ENCODE peak calls at places on chromosomes 1 and 21, in seven cellular contexts. O is heart right ventricle, E is HCT116, X is psoas muscle, T is mucosa of descending colon, Z is heart left ventricle, H is cardiac muscle cell. N is an unnamed sample.

GRCh38 chr1:37092937-37093336 is 58.6 kb upstream of the GRIK3 start:
- DNase-seq in H (no peak), E (no peak), O (no peak), Z (no peak), T (no peak), X (no peak), N (no peak)

GRCh38 chr21:26118928-26119540 is 51.5 kb downstream of the APP start:
- DNase-seq in O (no peak), E (no peak), Z (no peak), T (no peak), H (no peak), X (no peak), N (no peak)

GRCh38 chr1:32337855-32338636 is 2.0 kb upstream of the MARCKSL1 start:
- DNase-seq in T (peak; percentile 76), X (no peak), H (peak; percentile 84), E (no peak), Z (peak; percentile 39), O (no peak), N (no peak)

GRCh38 chr1:20143734-20144565 is 4.8 kb downstream of the PLA2G2F start:
- DNase-seq in O (no peak), X (no peak), E (no peak), H (no peak), T (no peak), Z (no peak), N (no peak)

GRCh38 chr21:46295996-46296752 is 10.0 kb downstream of the YBEY start:
- DNase-seq in T (peak; percentile 86), Z (peak; percentile 91), H (peak; percentile 96), X (peak; percentile 93), O (peak; percentile 88), E (no peak), N (peak; percentile 91)

GRCh38 chr1:97875996-97876395 is 44.8 kb downstream of the DPYD start:
- DNase-seq in X (no peak), T (no peak), H (peak; percentile 50), O (no peak), Z (no peak), E (no peak), N (no peak)

GRCh38 chr1:223248001-223248786 is 105.1 kb upstream of the TLR5 start:
- DNase-seq in O (no peak), T (no peak), E (no peak), H (no peak), Z (no peak), X (no peak), N (no peak)

GRCh38 chr1:236575523-236575922 is 28.8 kb downstream of the HEATR1 start:
- DNase-seq in T (no peak), Z (no peak), O (no peak), X (no peak), H (peak; percentile 48), E (no peak), N (no peak)

GRCh38 chr1:37267111-37267835 is 207.1 kb upstream of the ZC3H12A start:
- DNase-seq in E (no peak), H (no peak), X (no peak), T (no peak), Z (no peak), O (no peak), N (no peak)

GRCh38 chr1:56188216-56188615 is 391.1 kb downstream of the PLPP3 start:
- DNase-seq in E (no peak), H (no peak), X (peak; percentile 66), O (no peak), Z (no peak), T (no peak), N (no peak)

GRCh38 chr1:23600283-23600682 is 41.0 kb upstream of the ID3 start:
- DNase-seq in E (no peak), X (no peak), T (no peak), H (no peak), Z (no peak), O (no peak), N (no peak)

GRCh38 chr1:213123532-213123931 is 72.5 kb downstream of the RPS6KC1 start:
- DNase-seq in O (no peak), T (no peak), E (peak; percentile 72), Z (no peak), X (no peak), H (peak; percentile 64), N (no peak)

GRCh38 chr1:56477164-56478111 is 101.9 kb downstream of the PLPP3 start:
- DNase-seq in X (peak; percentile 83), Z (peak; percentile 78), O (peak; percentile 79), H (peak; percentile 87), T (peak; percentile 66), E (no peak), N (peak; percentile 67)

GRCh38 chr1:204268101-204268500 is 54.3 kb upstream of the GOLT1A start:
- DNase-seq in T (no peak), H (no peak), O (no peak), E (no peak), X (no peak), Z (no peak), N (no peak)

GRCh38 chr1:35930593-35931423 is at the start of gene AGO3:
- DNase-seq in X (peak; percentile 90), T (peak; percentile 91), Z (peak; percentile 86), H (peak; percentile 88), E (peak; percentile 67), O (peak; percentile 83), N (peak; percentile 92)

GRCh38 chr1:50422675-50422945 is 633 bp downstream of the DMRTA2 start:
- DNase-seq in X (no peak), T (no peak), E (no peak), Z (no peak), H (no peak), O (no peak), N (no peak)

GRCh38 chr1:186286615-186287317 is 88.3 kb downstream of the TPR start:
- DNase-seq in X (no peak), T (no peak), O (no peak), H (peak; percentile 48), E (no peak), Z (no peak), N (no peak)

GRCh38 chr21:14583629-14584251 is 37.6 kb upstream of the SAMSN1 start:
- DNase-seq in O (no peak), H (no peak), X (no peak), Z (no peak), E (no peak), T (no peak), N (no peak)

GRCh38 chr1:48619529-48619928 is 147.5 kb upstream of the SPATA6 start:
- DNase-seq in E (peak; percentile 2), H (no peak), O (peak; percentile 9), Z (no peak), X (peak; percentile 67), T (no peak), N (no peak)

GRCh38 chr1:192703283-192704206 is 67.6 kb downstream of the RGS13 start:
- DNase-seq in E (no peak), O (no peak), H (no peak), X (no peak), Z (no peak), T (no peak), N (no peak)

GRCh38 chr1:192702212-192702993 is 66.5 kb downstream of the RGS13 start:
- DNase-seq in E (peak; percentile 27), X (no peak), H (peak; percentile 68), Z (no peak), T (no peak), O (no peak), N (no peak)

GRCh38 chr1:192707978-192708547 is 72.1 kb downstream of the RGS13 start:
- DNase-seq in Z (no peak), H (no peak), T (no peak), X (no peak), E (no peak), O (no peak), N (no peak)

GRCh38 chr1:192706936-192707335 is 71.0 kb downstream of the RGS13 start:
- DNase-seq in T (no peak), X (no peak), Z (no peak), E (no peak), O (no peak), H (no peak), N (no peak)

DNA sequence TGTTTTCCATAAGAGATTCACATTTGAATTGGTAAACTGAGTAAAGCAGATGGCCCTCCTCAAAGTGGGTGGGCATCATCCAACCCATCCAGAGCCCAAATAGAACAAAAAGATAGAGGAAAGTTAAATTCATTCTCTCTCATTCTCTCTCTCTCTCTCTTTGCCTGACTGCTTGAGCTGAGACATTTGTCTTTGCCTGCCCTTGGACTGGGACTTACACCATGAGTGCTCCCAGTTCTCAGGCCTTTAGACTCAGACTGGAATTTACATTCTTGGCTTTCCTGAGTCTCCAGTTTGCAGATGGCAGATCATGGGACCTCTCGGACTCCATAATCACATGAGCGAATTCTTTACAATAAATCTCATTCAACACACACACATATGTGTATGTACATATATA is 69.6 kb downstream of the RGS13 start:
- DNase-seq in Z (no peak), X (no peak), T (no peak), H (no peak), O (no peak), E (no peak), N (no peak)
- H3K36me3 ChIP-seq in Z (no peaks in the 10 kb centered on the region), X (no peaks in the 10 kb centered on the region), T (no peaks in the 10 kb centered on the region), H (no peaks in the 10 kb centered on the region), O (no peaks in the 10 kb centered on the region), E (no peaks in the 10 kb centered on the region), N (no peaks in the 10 kb centered on the region)

GRCh38 chr1:219542828-219543518 is 69.9 kb downstream of the ZC3H11B start:
- DNase-seq in H (peak; percentile 84), T (no peak), X (no peak), O (no peak), Z (no peak), E (no peak), N (no peak)

GRCh38 chr1:219539645-219540254 is 73.2 kb downstream of the ZC3H11B start:
- DNase-seq in H (no peak), T (no peak), O (no peak), E (no peak), Z (no peak), X (no peak), N (no peak)

GRCh38 chr1:219548386-219548785 is 64.5 kb downstream of the ZC3H11B start:
- DNase-seq in T (no peak), Z (no peak), E (no peak), O (no peak), X (no peak), H (no peak), N (no peak)

GRCh38 chr1:219541946-219542345 is 71.0 kb downstream of the ZC3H11B start:
- DNase-seq in E (no peak), O (no peak), X (no peak), T (no peak), Z (no peak), H (no peak), N (no peak)

GRCh38 chr1:219544163-219544846 is 68.6 kb downstream of the ZC3H11B start:
- DNase-seq in E (no peak), T (no peak), O (no peak), H (peak; percentile 27), Z (no peak), X (no peak), N (no peak)
- TF ChIP-seq CTCF in E (peak; percentile 9), T (no peak), O (peak; percentile 50), H (no peak), Z (peak; percentile 21), X (no peak), N (no peak)

GRCh38 chr1:18645172-18646090 is 14.8 kb downstream of the PAX7 start:
- DNase-seq in X (no peak), E (no peak), O (no peak), Z (no peak), H (no peak), T (no peak), N (no peak)
- H3K4me1 ChIP-seq in X (no peaks in the 10 kb centered on the region), E (peaks cover 12% of the 10 kb centered on the region), O (peaks cover 24% of the 10 kb centered on the region), Z (no peaks in the 10 kb centered on the region), H (peaks cover 14% of the 10 kb centered on the region), T (no peaks in the 10 kb centered on the region), N (peaks cover 28% of the 10 kb centered on the region)

DNA sequence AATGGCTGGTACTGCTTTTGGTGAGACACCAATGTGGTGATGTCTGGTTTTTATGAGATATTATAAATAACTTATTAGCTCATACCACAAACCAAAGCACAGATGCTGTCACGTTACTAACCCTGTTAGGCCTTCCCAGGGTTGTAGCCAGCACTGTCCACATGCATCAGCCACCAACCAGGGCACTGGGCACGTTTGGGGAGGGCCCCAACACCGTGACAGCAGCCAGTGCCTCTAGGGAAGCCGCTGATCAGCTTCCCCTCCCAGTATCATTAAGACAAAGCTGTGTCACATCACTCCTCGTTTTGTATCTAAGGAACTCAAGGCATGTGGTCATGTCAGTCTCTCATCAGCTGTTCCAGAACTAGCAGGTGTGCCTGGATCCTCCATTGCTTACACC is 13.9 kb downstream of the URB1 start:
- DNase-seq in H (no peak), E (no peak), Z (peak; percentile 55), T (no peak), O (no peak), X (peak; percentile 75), N (no peak)
- H3K36me3 ChIP-seq in H (peaks cover 15% of the 10 kb centered on the region), E (peaks cover 65% of the 10 kb centered on the region), Z (peaks cover 51% of the 10 kb centered on the region), T (no peaks in the 10 kb centered on the region), O (peaks cover 100% of the 10 kb centered on the region), X (peaks cover 8% of the 10 kb centered on the region), N (peaks cover 24% of the 10 kb centered on the region)

N was measured in tibial artery.